ENCODE peak calls at places on chromosomes 2 and 18, in eight cellular contexts. F is uterus; B is iPS DF 6.9; D is IMR-90; A is substantia nigra; G is CD4-positive, alpha-beta memory T cell; O is cardiac muscle cell; W is tibial nerve. H is an unnamed sample.

GRCh38 chr2:230975927-230976326 is 20.0 kb upstream of the SPATA3 start:
- DNase-seq in F (no peak), B (no peak), D (no peak), A (no peak), G (no peak), O (no peak), W (no peak), H (no peak)

GRCh38 chr2:64288321-64288931 is 144.2 kb upstream of the PELI1 start:
- DNase-seq in F (peak), B (no peak), D (peak), A (no peak), G (no peak), O (no peak), W (no peak), H (no peak)

GRCh38 chr2:230234122-230234722 is 8.7 kb downstream of the SP140 start:
- DNase-seq in F (no peak), B (no peak), D (no peak), A (no peak), G (no peak), O (no peak), W (no peak), H (no peak)

GRCh38 chr2:3603536-3604206 is 8.8 kb downstream of the COLEC11 start:
- DNase-seq in F (no peak), B (no peak), D (no peak), A (no peak), G (no peak), O (no peak), W (no peak), H (no peak)

GRCh38 chr2:38076710-38077430 is 919 bp upstream of the CYP1B1 start:
- DNase-seq in F (peak), B (no peak), D (peak), A (peak), G (no peak), O (peak), W (peak), H (no peak)

GRCh38 chr2:226452768-226453167 is 346.9 kb downstream of the IRS1 start:
- DNase-seq in F (no peak), B (no peak), D (no peak), A (no peak), G (no peak), O (no peak), W (no peak), H (no peak)

GRCh38 chr18:384897-385296 is 115.6 kb downstream of the COLEC12 start:
- DNase-seq in F (no peak), B (no peak), D (no peak), A (no peak), G (no peak), O (no peak), W (no peak), H (no peak)

GRCh38 chr18:36692909-36693308 is 135.9 kb downstream of the TPGS2 start:
- DNase-seq in F (no peak), B (no peak), D (peak), A (no peak), G (no peak), O (no peak), W (no peak), H (no peak)

GRCh38 chr18:24488824-24489493 is 28.5 kb downstream of the HRH4 start:
- DNase-seq in F (no peak), B (no peak), D (peak), A (no peak), G (peak), O (peak), W (peak), H (no peak)

GRCh38 chr2:5290911-5291546 is 401.2 kb upstream of the SOX11 start:
- DNase-seq in F (no peak), B (no peak), D (no peak), A (no peak), G (no peak), O (peak), W (no peak), H (no peak)

GRCh38 chr2:73176205-73176880 is 26.0 kb upstream of the NOTO start:
- DNase-seq in F (peak), B (no peak), D (no peak), A (no peak), G (no peak), O (no peak), W (no peak), H (no peak)

GRCh38 chr2:118670868-118671267 is 176.6 kb downstream of the EN1 start:
- DNase-seq in F (no peak), B (no peak), D (peak), A (no peak), G (no peak), O (no peak), W (no peak), H (no peak)

GRCh38 chr2:127909019-127909418 is 23.3 kb upstream of the AMMECR1L start:
- DNase-seq in F (no peak), B (no peak), D (no peak), A (no peak), G (no peak), O (no peak), W (no peak), H (no peak)

DNA sequence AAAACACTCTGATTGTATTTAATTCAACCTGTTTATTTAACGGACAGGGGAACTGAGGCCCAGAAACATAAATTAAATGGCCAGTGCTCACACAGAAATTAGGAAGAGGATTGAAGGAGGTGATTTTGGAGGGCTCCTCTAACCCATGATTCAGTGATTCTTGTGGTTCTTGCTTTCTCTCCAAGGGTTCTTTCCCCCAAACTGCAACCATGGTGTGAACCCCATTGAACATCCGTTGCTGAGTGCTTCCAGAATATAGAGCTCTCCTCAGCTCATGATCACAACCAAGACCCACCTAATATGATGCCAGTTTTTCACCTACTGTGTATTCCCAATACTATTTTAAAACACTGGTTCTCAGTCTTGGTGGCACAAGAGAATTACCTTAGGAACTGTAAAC is 41.4 kb downstream of the BMP10 start:
- DNase-seq in F (no peak), B (no peak), D (no peak), A (no peak), G (no peak), O (no peak), W (no peak), H (no peak)
- H3K27ac ChIP-seq in F (peak), B (no peak), D (peak), A (peak), G (peak), O (no peak), W (peak), H (peak)

GRCh38 chr2:152729844-152730243 is 11.4 kb downstream of the ARL6IP6 start:
- DNase-seq in F (no peak), B (no peak), D (no peak), A (no peak), G (peak), O (no peak), W (no peak), H (no peak)
- H3K27ac ChIP-seq in F (no peak), B (no peak), D (no peak), A (no peak), G (no peak), O (no peak), W (no peak), H (no peak)

DNA sequence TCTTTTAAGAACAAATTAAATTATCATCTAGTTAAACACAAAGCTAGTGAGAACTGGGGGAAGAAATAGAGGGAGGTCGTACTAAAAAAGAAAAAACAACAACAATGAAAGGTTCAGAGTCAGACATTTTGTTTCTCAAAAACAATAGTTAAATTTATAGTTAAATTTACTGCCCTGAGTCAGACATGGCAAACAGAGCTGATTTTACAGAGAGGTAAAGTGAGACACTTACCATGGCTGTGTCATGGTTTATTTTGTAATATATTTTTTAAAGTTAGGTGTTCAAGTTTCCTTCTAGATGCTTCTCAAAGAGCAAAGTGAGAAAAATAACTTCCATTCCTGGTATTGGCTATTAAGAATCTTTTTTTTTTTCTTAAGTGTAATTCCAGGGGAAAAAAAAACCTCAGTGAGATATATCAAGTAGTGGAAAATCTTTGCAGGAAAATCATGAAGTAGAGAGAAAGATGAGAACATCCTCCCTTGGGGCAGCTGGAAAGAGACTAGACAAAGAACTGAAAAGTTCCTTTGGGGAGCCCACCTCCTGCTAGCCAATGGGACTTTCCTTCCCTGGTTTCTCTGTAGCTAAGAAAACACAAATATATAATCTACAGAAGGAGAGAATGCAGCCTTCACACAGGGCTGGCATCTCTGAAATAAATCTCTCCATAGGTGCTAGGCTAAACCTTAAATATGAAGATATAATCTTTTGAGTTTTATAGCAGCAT is 12.3 kb downstream of the KLF7 start:
- DNase-seq in F (no peak), B (no peak), D (no peak), A (no peak), G (no peak), O (no peak), W (no peak), H (no peak)
- H3K27ac ChIP-seq in F (peak), B (no peak), D (no peak), A (no peak), G (no peak), O (no peak), W (peak), H (peak)

DNA sequence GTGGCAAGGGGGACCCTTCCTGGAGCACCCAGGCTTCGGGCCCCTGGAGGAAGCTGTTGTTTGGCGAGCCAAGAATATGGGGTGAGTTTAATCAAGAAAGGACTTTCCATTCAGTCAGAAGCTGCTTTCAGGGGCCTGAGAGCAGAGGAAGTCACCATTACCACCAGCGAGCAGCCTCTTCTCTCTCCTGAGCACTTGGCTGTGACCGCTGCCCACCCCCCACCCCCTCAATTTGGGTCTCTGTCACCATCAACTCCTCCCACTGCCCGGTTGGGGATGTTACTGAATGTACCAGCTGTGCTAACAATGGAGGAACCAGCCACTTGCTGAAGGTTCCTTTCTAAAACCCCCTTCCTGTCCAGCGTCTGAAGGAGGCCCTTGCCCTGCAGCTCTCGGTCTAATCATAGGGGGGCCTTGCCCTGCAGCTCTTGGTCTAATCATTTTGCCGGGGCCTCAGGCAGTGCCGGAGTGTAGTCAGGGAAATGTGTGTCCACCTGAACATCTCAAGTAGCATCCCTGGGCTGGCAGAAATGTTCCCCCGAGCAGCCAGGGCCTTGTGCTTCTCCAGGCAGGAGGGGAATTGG is 957 bp downstream of the INPP5D start:
- DNase-seq in F (no peak), B (no peak), D (no peak), A (no peak), G (no peak), O (no peak), W (no peak), H (no peak)
- H3K27ac ChIP-seq in F (peak), B (no peak), D (no peak), A (peak), G (peak), O (no peak), W (peak), H (peak)

DNA sequence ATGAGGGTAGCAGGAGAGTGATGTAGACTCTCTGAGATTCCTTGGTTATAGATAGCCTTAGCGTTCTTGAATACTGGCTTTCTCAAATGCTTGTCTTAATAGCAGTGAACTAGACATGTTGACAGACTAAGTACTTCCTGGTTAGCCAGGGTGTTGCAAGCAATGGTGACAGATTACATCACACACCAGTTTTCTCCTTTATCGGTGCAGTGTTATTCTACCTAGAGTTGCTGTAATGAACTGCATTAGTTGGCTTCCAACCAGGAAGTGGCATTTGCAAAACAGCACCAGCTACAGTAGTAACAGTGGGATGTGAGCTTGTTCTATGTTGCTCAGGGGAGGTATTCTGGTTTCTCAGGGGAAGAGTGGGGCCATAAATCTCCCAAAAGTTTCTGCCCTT is 582.2 kb upstream of the DDX18 start:
- DNase-seq in F (no peak), B (no peak), D (no peak), A (no peak), G (no peak), O (peak), W (no peak), H (no peak)
- H3K27ac ChIP-seq in F (no peak), B (no peak), D (no peak), A (no peak), G (no peak), O (no peak), W (no peak), H (no peak)

DNA sequence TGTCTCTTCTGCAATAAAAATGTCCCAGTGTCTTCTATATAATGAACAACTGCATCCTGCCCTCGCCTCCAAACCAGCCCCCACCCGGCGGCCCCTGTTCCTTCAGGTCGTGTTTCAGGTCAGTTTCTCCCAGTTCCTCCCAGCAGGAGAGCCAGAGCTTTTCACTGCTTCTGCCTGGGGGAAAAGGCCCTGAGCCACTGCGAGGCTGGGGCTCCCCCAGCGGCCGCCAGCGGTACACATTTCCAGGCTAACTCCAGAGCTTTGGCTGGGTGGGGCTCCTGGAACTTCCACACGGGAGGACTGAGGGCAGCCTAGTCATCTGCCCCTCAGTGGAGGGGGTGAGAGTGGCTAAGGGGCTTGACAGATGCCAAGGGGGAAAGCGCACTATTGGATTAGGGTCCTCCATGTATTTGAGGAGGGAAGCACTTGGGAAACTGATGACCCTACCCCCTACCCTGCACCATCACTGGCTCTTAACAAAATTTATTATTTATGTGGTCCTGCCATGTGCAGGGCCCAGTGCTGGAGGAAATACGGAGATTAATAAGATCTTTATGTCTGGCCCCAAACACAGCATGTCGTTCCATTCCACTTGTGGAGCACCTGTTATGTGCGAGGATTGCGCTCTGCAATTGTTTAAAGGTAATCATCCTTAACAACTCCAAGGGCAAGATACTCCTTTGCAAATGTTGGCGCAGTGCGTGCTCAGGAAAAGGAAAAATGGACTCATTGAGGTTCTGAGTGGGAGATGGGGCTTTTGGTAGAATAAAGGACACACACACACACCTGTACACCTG is 17.3 kb upstream of the CYS1 start:
- DNase-seq in F (peak), B (no peak), D (peak), A (peak), G (no peak), O (peak), W (peak), H (peak)
- H3K27ac ChIP-seq in F (no peak), B (no peak), D (no peak), A (no peak), G (no peak), O (no peak), W (no peak), H (no peak)